ENCODE peak calls at places on chromosome 15, in four cellular contexts. Y, F, V and T are unnamed samples.

GRCh38 chr15:96247631-96248305 is 82.7 kb upstream of the NR2F2 start:
- DNase-seq in V (no peak), Y (no peak), F (no peak), T (no peak)

GRCh38 chr15:64067564-64068030 is 21.3 kb upstream of the DAPK2 start:
- DNase-seq in V (peak), F (peak), Y (peak), T (peak)

GRCh38 chr15:78241017-78241416 is 6.7 kb upstream of the ACSBG1 start:
- DNase-seq in Y (peak), V (peak), F (peak), T (peak)

GRCh38 chr15:44427756-44428724 is 611 bp downstream of the CTDSPL2 start:
- DNase-seq in Y (no peak), F (no peak), V (no peak), T (no peak)

GRCh38 chr15:63408514-63408913 is 26.9 kb upstream of the CA12 start:
- DNase-seq in V (no peak), F (no peak), Y (no peak), T (no peak)

GRCh38 chr15:91855684-91856553 is 2.4 kb downstream of the SLCO3A1 start:
- DNase-seq in F (no peak), V (no peak), Y (no peak), T (no peak)

GRCh38 chr15:85622432-85622831 is 172.3 kb downstream of the KLHL25 start:
- DNase-seq in Y (no peak), F (no peak), V (no peak), T (no peak)

GRCh38 chr15:100026041-100026440 is 292.8 kb upstream of the LYSMD4 start:
- DNase-seq in F (no peak), Y (no peak), V (no peak), T (no peak)

GRCh38 chr15:55823699-55824098 is 80.7 kb upstream of the PRTG start:
- DNase-seq in V (no peak), Y (no peak), F (no peak), T (no peak)

GRCh38 chr15:90160781-90161727 is 40.1 kb upstream of the SEMA4B start:
- DNase-seq in F (no peak), V (no peak), Y (peak), T (peak)

GRCh38 chr15:100133001-100133400 is 208.8 kb downstream of the ADAMTS17 start:
- DNase-seq in F (no peak), Y (no peak), V (no peak), T (no peak)

GRCh38 chr15:22888120-22888859 is 49.8 kb downstream of the NIPA2 start:
- DNase-seq in V (no peak), Y (no peak), F (peak), T (no peak)

GRCh38 chr15:75672646-75673425 is 25.1 kb downstream of the SNX33 start:
- DNase-seq in V (no peak), F (no peak), Y (no peak), T (no peak)

GRCh38 chr15:60179786-60180391 is 175.8 kb downstream of the FOXB1 start:
- DNase-seq in F (no peak), V (no peak), Y (no peak), T (no peak)